ENCODE peak calls at places on chromosomes 12 and 14, in ten cellular contexts. X is aorta; O is adrenal gland; I is tibial nerve; M is CD8-positive, alpha-beta memory T cell; T is mammary epithelial cell; U is left lung; E is RWPE1; C is right lobe of liver; D is heart right ventricle. Q is an unnamed sample.

GRCh38 chr12:46659844-46660243 is 166.0 kb downstream of the SLC38A4 start:
- DNase-seq in X (no peak), O (no peak), I (no peak), M (no peak), T (no peak), U (no peak), E (no peak), C (no peak), D (no peak), Q (no peak)

GRCh38 chr12:20501958-20502357 is 133.6 kb downstream of the PDE3A start:
- DNase-seq in X (no peak), O (no peak), I (no peak), M (no peak), T (no peak), U (no peak), E (no peak), C (no peak), D (no peak), Q (no peak)

GRCh38 chr12:51926064-51926632 is 18.8 kb downstream of the ACVRL1 start:
- DNase-seq in X (no peak), O (no peak), I (no peak), M (no peak), T (no peak), U (no peak), E (no peak), C (no peak), D (no peak), Q (no peak)

GRCh38 chr12:98911396-98911795 is 266.3 kb downstream of the APAF1 start:
- DNase-seq in X (no peak), O (no peak), I (no peak), M (no peak), T (no peak), U (no peak), E (no peak), C (no peak), D (no peak), Q (no peak)

GRCh38 chr12:118044075-118044474 is 16.9 kb downstream of the WSB2 start:
- DNase-seq in X (no peak), O (no peak), I (no peak), M (no peak), T (no peak), U (no peak), E (no peak), C (no peak), D (no peak), Q (no peak)

GRCh38 chr14:92380131-92380530 is 57.2 kb downstream of the SLC24A4 start:
- DNase-seq in X (no peak), O (no peak), I (no peak), M (no peak), T (no peak), U (no peak), E (no peak), C (no peak), D (no peak), Q (no peak)

GRCh38 chr12:89892426-89892825 is 183.8 kb upstream of the ATP2B1 start:
- DNase-seq in X (no peak), O (no peak), I (no peak), M (no peak), T (no peak), U (no peak), E (no peak), C (no peak), D (no peak), Q (no peak)

GRCh38 chr12:131494141-131494733 is 216.7 kb upstream of the SFSWAP start:
- DNase-seq in X (no peak), O (no peak), I (no peak), M (no peak), T (no peak), U (no peak), E (no peak), C (no peak), D (no peak), Q (no peak)

GRCh38 chr12:78040111-78040510 is 209.4 kb downstream of the NAV3 start:
- DNase-seq in X (no peak), O (no peak), I (no peak), M (no peak), T (no peak), U (no peak), E (no peak), C (no peak), D (no peak), Q (no peak)

GRCh38 chr14:20630340-20631022 is 11.0 kb downstream of the OR6S1 start:
- DNase-seq in X (no peak), O (no peak), I (no peak), M (no peak), T (peak), U (no peak), E (no peak), C (no peak), D (no peak), Q (no peak)

GRCh38 chr14:21014761-21015190 is 10.1 kb downstream of the NDRG2 start:
- DNase-seq in X (peak), O (peak), I (peak), M (peak), T (peak), U (peak), E (peak), C (peak), D (peak), Q (peak)

GRCh38 chr12:10571141-10571540 is 42.3 kb downstream of the MAGOHB start:
- DNase-seq in X (no peak), O (no peak), I (no peak), M (no peak), T (no peak), U (no peak), E (no peak), C (no peak), D (no peak), Q (no peak)

GRCh38 chr12:109517619-109518018 is 40.2 kb downstream of the UBE3B start:
- DNase-seq in X (no peak), O (no peak), I (no peak), M (no peak), T (no peak), U (no peak), E (no peak), C (no peak), D (peak), Q (no peak)

GRCh38 chr12:5047094-5047493 is 3.4 kb downstream of the KCNA5 start:
- DNase-seq in X (peak), O (no peak), I (no peak), M (no peak), T (no peak), U (no peak), E (no peak), C (no peak), D (no peak), Q (peak)

GRCh38 chr14:80636071-80636470 is 305.5 kb downstream of the CEP128 start:
- DNase-seq in X (no peak), O (no peak), I (no peak), M (no peak), T (no peak), U (no peak), E (no peak), C (no peak), D (no peak), Q (no peak)

GRCh38 chr12:126454581-126454980 is 1389.3 kb downstream of the AACS start:
- DNase-seq in X (no peak), O (no peak), I (no peak), M (no peak), T (no peak), U (no peak), E (no peak), C (no peak), D (no peak), Q (no peak)

GRCh38 chr12:19153396-19153795 is 23.9 kb downstream of the PLEKHA5 start:
- DNase-seq in X (no peak), O (no peak), I (no peak), M (no peak), T (no peak), U (no peak), E (no peak), C (no peak), D (no peak), Q (no peak)

GRCh38 chr12:124764451-124764850 is 99.2 kb downstream of the SCARB1 start:
- DNase-seq in X (no peak), O (peak), I (peak), M (no peak), T (peak), U (no peak), E (no peak), C (no peak), D (no peak), Q (peak)

GRCh38 chr12:1911598-1912575 is 6.6 kb downstream of the CACNA2D4 start:
- DNase-seq in X (peak), O (peak), I (no peak), M (no peak), T (no peak), U (no peak), E (no peak), C (peak), D (no peak), Q (no peak)

GRCh38 chr14:82113710-82114109 is 580.1 kb upstream of the SEL1L start:
- DNase-seq in X (no peak), O (no peak), I (no peak), M (no peak), T (no peak), U (no peak), E (no peak), C (no peak), D (no peak), Q (no peak)

GRCh38 chr12:29039013-29039412 is 110.1 kb upstream of the FAR2 start:
- DNase-seq in X (no peak), O (no peak), I (no peak), M (no peak), T (no peak), U (no peak), E (no peak), C (no peak), D (no peak), Q (no peak)

GRCh38 chr14:62030387-62030786 is 268.2 kb downstream of the SNAPC1 start:
- DNase-seq in X (no peak), O (no peak), I (no peak), M (no peak), T (no peak), U (no peak), E (no peak), C (no peak), D (no peak), Q (no peak)

GRCh38 chr14:92789457-92790089 is 4.5 kb upstream of the GOLGA5 start:
- DNase-seq in X (no peak), O (no peak), I (no peak), M (no peak), T (no peak), U (no peak), E (no peak), C (no peak), D (no peak), Q (no peak)

GRCh38 chr12:79778802-79779201 is 88.0 kb upstream of the PAWR start:
- DNase-seq in X (no peak), O (no peak), I (no peak), M (no peak), T (no peak), U (no peak), E (no peak), C (no peak), D (no peak), Q (no peak)

GRCh38 chr12:10392394-10392930 is 2.6 kb upstream of the KLRK1 start:
- DNase-seq in X (no peak), O (no peak), I (peak), M (no peak), T (peak), U (peak), E (peak), C (no peak), D (peak), Q (peak)

GRCh38 chr12:10849425-10849878 is at the start of gene PRR4:
- DNase-seq in X (no peak), O (no peak), I (no peak), M (no peak), T (peak), U (no peak), E (no peak), C (no peak), D (no peak), Q (no peak)

GRCh38 chr12:58372298-58372697 is 430.9 kb downstream of the ATP23 start:
- DNase-seq in X (no peak), O (no peak), I (no peak), M (no peak), T (no peak), U (no peak), E (no peak), C (no peak), D (no peak), Q (no peak)

GRCh38 chr12:128797119-128798118 is 26.3 kb downstream of the SLC15A4 start:
- DNase-seq in X (no peak), O (no peak), I (no peak), M (no peak), T (no peak), U (no peak), E (peak), C (no peak), D (no peak), Q (no peak)

GRCh38 chr14:95025218-95025617 is 132.1 kb downstream of the DICER1 start:
- DNase-seq in X (no peak), O (no peak), I (no peak), M (no peak), T (no peak), U (no peak), E (no peak), C (no peak), D (no peak), Q (no peak)

GRCh38 chr12:45259732-45260480 is 44.0 kb downstream of the ANO6 start:
- DNase-seq in X (no peak), O (no peak), I (no peak), M (no peak), T (peak), U (no peak), E (no peak), C (no peak), D (no peak), Q (no peak)

GRCh38 chr14:97328743-97329142 is 531.6 kb downstream of the VRK1 start:
- DNase-seq in X (no peak), O (no peak), I (no peak), M (no peak), T (no peak), U (no peak), E (no peak), C (no peak), D (no peak), Q (no peak)

GRCh38 chr12:11745112-11745511 is 95.6 kb downstream of the ETV6 start:
- DNase-seq in X (no peak), O (no peak), I (no peak), M (no peak), T (no peak), U (no peak), E (no peak), C (no peak), D (no peak), Q (no peak)

GRCh38 chr12:11015775-11016430 is 6.5 kb downstream of the TAS2R19 start:
- DNase-seq in X (no peak), O (no peak), I (no peak), M (no peak), T (no peak), U (no peak), E (no peak), C (no peak), D (no peak), Q (no peak)

GRCh38 chr12:21813125-21813524 is 38.6 kb upstream of the KCNJ8 start:
- DNase-seq in X (no peak), O (no peak), I (no peak), M (no peak), T (no peak), U (no peak), E (no peak), C (no peak), D (no peak), Q (no peak)

GRCh38 chr12:21813751-21814150 is 39.2 kb upstream of the KCNJ8 start:
- DNase-seq in X (no peak), O (no peak), I (no peak), M (no peak), T (no peak), U (no peak), E (no peak), C (no peak), D (no peak), Q (no peak)

GRCh38 chr12:21814327-21814726 is 39.8 kb upstream of the KCNJ8 start:
- DNase-seq in X (no peak), O (no peak), I (no peak), M (no peak), T (no peak), U (no peak), E (no peak), C (no peak), D (no peak), Q (no peak)

GRCh38 chr12:21814814-21815213 is 40.3 kb upstream of the KCNJ8 start:
- DNase-seq in X (no peak), O (no peak), I (no peak), M (no peak), T (no peak), U (no peak), E (no peak), C (peak), D (no peak), Q (no peak)

GRCh38 chr12:21815306-21816062 is 41.0 kb upstream of the KCNJ8 start:
- DNase-seq in X (no peak), O (no peak), I (no peak), M (no peak), T (no peak), U (no peak), E (no peak), C (no peak), D (no peak), Q (no peak)
- H3K27ac ChIP-seq in X (no peak), O (no peak), I (no peak), M (no peak), T (no peak), U (no peak), E (no peak), C (peak), D (no peak), Q (no peak)

DNA sequence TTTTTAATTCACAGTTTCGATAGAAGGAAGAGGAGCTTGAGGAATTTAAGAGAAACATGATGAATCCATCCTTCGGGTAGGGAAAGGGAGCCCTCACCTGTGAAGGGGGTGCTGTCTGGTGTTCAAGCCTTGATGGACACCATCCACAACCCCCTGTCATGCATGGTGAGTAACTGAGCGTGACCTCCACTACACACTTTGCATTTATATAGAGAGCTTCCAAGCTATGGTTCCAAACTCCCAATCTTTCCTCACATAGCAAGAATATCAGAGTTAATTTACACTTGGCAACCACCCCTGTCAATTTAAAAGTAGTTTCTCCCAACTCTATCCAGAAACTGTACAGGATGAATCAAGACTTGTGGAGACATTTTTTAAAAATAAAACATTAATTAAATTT is 13.1 kb upstream of the NID2 start:
- DNase-seq in X (no peak), O (no peak), I (no peak), M (no peak), T (no peak), U (no peak), E (no peak), C (no peak), D (no peak), Q (no peak)
- H3K27ac ChIP-seq in X (no peak), O (no peak), I (no peak), M (no peak), T (no peak), U (no peak), E (no peak), C (no peak), D (no peak), Q (no peak)

GRCh38 chr14:69055125-69055524 is 76.0 kb upstream of the ACTN1 start:
- DNase-seq in X (no peak), O (peak), I (no peak), M (no peak), T (no peak), U (no peak), E (peak), C (no peak), D (no peak), Q (no peak)

GRCh38 chr14:69055973-69056372 is 76.9 kb upstream of the ACTN1 start:
- DNase-seq in X (no peak), O (no peak), I (no peak), M (no peak), T (no peak), U (no peak), E (no peak), C (no peak), D (no peak), Q (no peak)

GRCh38 chr14:69056389-69056788 is 77.3 kb upstream of the ACTN1 start:
- DNase-seq in X (no peak), O (no peak), I (no peak), M (no peak), T (peak), U (no peak), E (peak), C (no peak), D (no peak), Q (no peak)

GRCh38 chr14:69052181-69052601 is 73.1 kb upstream of the ACTN1 start:
- DNase-seq in X (no peak), O (no peak), I (no peak), M (no peak), T (no peak), U (no peak), E (no peak), C (no peak), D (no peak), Q (no peak)

GRCh38 chr14:69054030-69054429 is 74.9 kb upstream of the ACTN1 start:
- DNase-seq in X (no peak), O (no peak), I (no peak), M (no peak), T (no peak), U (no peak), E (no peak), C (no peak), D (peak), Q (no peak)
- H3K27ac ChIP-seq in X (peak), O (no peak), I (no peak), M (no peak), T (no peak), U (no peak), E (no peak), C (no peak), D (no peak), Q (peak)

GRCh38 chr14:34129927-34130552 is 179.2 kb upstream of the EGLN3 start:
- DNase-seq in X (no peak), O (no peak), I (no peak), M (no peak), T (no peak), U (no peak), E (no peak), C (no peak), D (no peak), Q (no peak)
- H3K27ac ChIP-seq in X (no peak), O (no peak), I (no peak), M (no peak), T (no peak), U (no peak), E (no peak), C (no peak), D (peak), Q (peak)

GRCh38 chr14:101495284-101495683 is 66.0 kb upstream of the DIO3 start:
- DNase-seq in X (peak), O (no peak), I (peak), M (no peak), T (no peak), U (peak), E (no peak), C (peak), D (no peak), Q (peak)
- H3K27ac ChIP-seq in X (no peak), O (no peak), I (no peak), M (no peak), T (no peak), U (no peak), E (no peak), C (peak), D (no peak), Q (no peak)

GRCh38 chr12:27577688-27578087 is 53.7 kb downstream of the PPFIBP1 start:
- DNase-seq in X (no peak), O (no peak), I (no peak), M (no peak), T (no peak), U (no peak), E (no peak), C (no peak), D (no peak), Q (no peak)

GRCh38 chr12:27575099-27575779 is 51.2 kb downstream of the PPFIBP1 start:
- DNase-seq in X (no peak), O (no peak), I (no peak), M (no peak), T (no peak), U (no peak), E (no peak), C (no peak), D (no peak), Q (no peak)

GRCh38 chr12:27575780-27576154 is 51.8 kb downstream of the PPFIBP1 start:
- DNase-seq in X (no peak), O (no peak), I (no peak), M (no peak), T (no peak), U (no peak), E (no peak), C (no peak), D (no peak), Q (no peak)

GRCh38 chr12:27578689-27579372 is 54.8 kb downstream of the PPFIBP1 start:
- DNase-seq in X (no peak), O (no peak), I (no peak), M (no peak), T (no peak), U (no peak), E (no peak), C (no peak), D (no peak), Q (no peak)

GRCh38 chr12:27576667-27577347 is 52.8 kb downstream of the PPFIBP1 start:
- DNase-seq in X (no peak), O (no peak), I (no peak), M (no peak), T (no peak), U (no peak), E (no peak), C (no peak), D (no peak), Q (no peak)
- H3K27ac ChIP-seq in X (no peak), O (no peak), I (peak), M (no peak), T (no peak), U (no peak), E (no peak), C (no peak), D (no peak), Q (no peak)

GRCh38 chr12:24561882-24562760 is 386.8 kb downstream of the BCAT1 start:
- DNase-seq in X (peak), O (peak), I (peak), M (no peak), T (peak), U (peak), E (no peak), C (peak), D (peak), Q (peak)
- H3K27ac ChIP-seq in X (peak), O (no peak), I (peak), M (no peak), T (no peak), U (peak), E (no peak), C (peak), D (peak), Q (peak)

GRCh38 chr12:14621821-14622220 is 54.1 kb upstream of the PLBD1 start:
- DNase-seq in X (no peak), O (no peak), I (no peak), M (no peak), T (no peak), U (no peak), E (no peak), C (no peak), D (no peak), Q (no peak)
- H3K27ac ChIP-seq in X (no peak), O (no peak), I (no peak), M (no peak), T (no peak), U (peak), E (no peak), C (no peak), D (no peak), Q (no peak)